ENCODE peak calls at places on chromosomes 5 and 9, in four cellular contexts. P is WTC11; N is activated CD8-positive, alpha-beta memory T cell treated with anti-CD3 and anti-CD28 coated beads for 24 hours; V is left lobe of liver. K is an unnamed sample.

GRCh38 chr9:22067196-22067595 is 58.1 kb upstream of the CDKN2B start:
- DNase-seq in V (no peak), P (no peak), N (no peak), K (no peak)

GRCh38 chr9:136545966-136546696 is at the start of gene NOTCH1:
- DNase-seq in N (peak), V (peak), P (peak), K (peak)

GRCh38 chr9:33737811-33738606 is 57.4 kb upstream of the PRSS3 start:
- DNase-seq in P (peak), V (peak), N (no peak), K (peak)

GRCh38 chr5:178387061-178387855 is 154.7 kb upstream of the PHYKPL start:
- DNase-seq in N (no peak), V (no peak), P (peak), K (no peak)

GRCh38 chr5:167665841-167666375 is 625.5 kb upstream of the WWC1 start:
- DNase-seq in V (no peak), N (no peak), P (no peak), K (no peak)

GRCh38 chr9:130663258-130664171 is 879 bp upstream of the PRDM12 start:
- DNase-seq in P (peak), V (no peak), N (peak), K (no peak)

GRCh38 chr9:88578486-88579362 is 43.7 kb downstream of the NXNL2 start:
- DNase-seq in P (peak), V (peak), N (peak), K (peak)

GRCh38 chr5:154542581-154542980 is 64.6 kb upstream of the HAND1 start:
- DNase-seq in P (no peak), V (no peak), N (no peak), K (no peak)

GRCh38 chr9:93568169-93568568 is 8.2 kb upstream of the PHF2 start:
- DNase-seq in V (peak), N (peak), P (no peak), K (no peak)

GRCh38 chr5:112733586-112733985 is 4.1 kb upstream of the APC start:
- DNase-seq in V (no peak), N (no peak), P (no peak), K (no peak)

GRCh38 chr9:90774682-90775081 is 26.9 kb upstream of the SYK start:
- DNase-seq in V (no peak), P (no peak), N (no peak), K (no peak)

GRCh38 chr5:159732220-159732619 is 184.1 kb upstream of the ADRA1B start:
- DNase-seq in N (no peak), P (no peak), V (no peak), K (no peak)

K was measured in Caco-2.